ENCODE peak calls at places on chromosomes 6 and 20, in ten cellular contexts. One of them, this sample, is unnamed.
A peak's percentile ranks its signal among the peaks of the same experiment; 100 is the strongest.

GRCh38 chr6:53302678-53303360 is 45.9 kb downstream of the ELOVL5 start:
- DNase-seq in osteocyte: no peak
- DNase-seq in fibroblast of lung: peak; percentile 97
- DNase-seq in cardiac fibroblast: peak; percentile 92
- DNase-seq in spleen: no peak
- DNase-seq in glutamatergic neuron: no peak
- DNase-seq in activated CD8-positive, alpha-beta T cell treated with anti-CD3 and anti-CD28 coated beads for 36 hours: no peak
- DNase-seq in IMR-90: peak; percentile 82
- DNase-seq in choroid plexus epithelial cell: peak; percentile 71
- DNase-seq in stomach: no peak
- DNase-seq in this sample: no peak

GRCh38 chr6:158686791-158687381 is 37.0 kb downstream of the SYTL3 start:
- DNase-seq in osteocyte: peak; percentile 59
- DNase-seq in fibroblast of lung: no peak
- DNase-seq in cardiac fibroblast: no peak
- DNase-seq in spleen: peak; percentile 69
- DNase-seq in glutamatergic neuron: no peak
- DNase-seq in activated CD8-positive, alpha-beta T cell treated with anti-CD3 and anti-CD28 coated beads for 36 hours: peak; percentile 49
- DNase-seq in IMR-90: no peak
- DNase-seq in choroid plexus epithelial cell: no peak
- DNase-seq in stomach: no peak
- DNase-seq in this sample: peak; percentile 25

GRCh38 chr20:52473171-52473570 is 281.6 kb upstream of the ZFP64 start:
- DNase-seq in osteocyte: no peak
- DNase-seq in fibroblast of lung: no peak
- DNase-seq in cardiac fibroblast: no peak
- DNase-seq in spleen: no peak
- DNase-seq in glutamatergic neuron: peak; percentile 22
- DNase-seq in activated CD8-positive, alpha-beta T cell treated with anti-CD3 and anti-CD28 coated beads for 36 hours: no peak
- DNase-seq in IMR-90: no peak
- DNase-seq in choroid plexus epithelial cell: no peak
- DNase-seq in stomach: no peak
- DNase-seq in this sample: no peak

GRCh38 chr20:39111359-39112195 is 149.4 kb downstream of the DHX35 start:
- DNase-seq in osteocyte: no peak
- DNase-seq in fibroblast of lung: no peak
- DNase-seq in cardiac fibroblast: no peak
- DNase-seq in spleen: no peak
- DNase-seq in glutamatergic neuron: no peak
- DNase-seq in activated CD8-positive, alpha-beta T cell treated with anti-CD3 and anti-CD28 coated beads for 36 hours: no peak
- DNase-seq in IMR-90: no peak
- DNase-seq in choroid plexus epithelial cell: no peak
- DNase-seq in stomach: no peak
- DNase-seq in this sample: no peak

GRCh38 chr20:2652724-2653510 is 485 bp downstream of the NOP56 start:
- DNase-seq in osteocyte: no peak
- DNase-seq in fibroblast of lung: no peak
- DNase-seq in cardiac fibroblast: no peak
- DNase-seq in spleen: peak; percentile 95
- DNase-seq in glutamatergic neuron: peak; percentile 79
- DNase-seq in activated CD8-positive, alpha-beta T cell treated with anti-CD3 and anti-CD28 coated beads for 36 hours: peak; percentile 52
- DNase-seq in IMR-90: no peak
- DNase-seq in choroid plexus epithelial cell: peak; percentile 13
- DNase-seq in stomach: no peak
- DNase-seq in this sample: no peak

GRCh38 chr6:71444222-71444621 is 155.6 kb downstream of the OGFRL1 start:
- DNase-seq in osteocyte: no peak
- DNase-seq in fibroblast of lung: no peak
- DNase-seq in cardiac fibroblast: peak; percentile 60
- DNase-seq in spleen: no peak
- DNase-seq in glutamatergic neuron: no peak
- DNase-seq in activated CD8-positive, alpha-beta T cell treated with anti-CD3 and anti-CD28 coated beads for 36 hours: no peak
- DNase-seq in IMR-90: no peak
- DNase-seq in choroid plexus epithelial cell: peak; percentile 51
- DNase-seq in stomach: no peak
- DNase-seq in this sample: no peak

GRCh38 chr6:138410048-138410735 is 6.2 kb downstream of the HEBP2 start:
- DNase-seq in osteocyte: no peak
- DNase-seq in fibroblast of lung: peak; percentile 32
- DNase-seq in cardiac fibroblast: peak; percentile 91
- DNase-seq in spleen: no peak
- DNase-seq in glutamatergic neuron: no peak
- DNase-seq in activated CD8-positive, alpha-beta T cell treated with anti-CD3 and anti-CD28 coated beads for 36 hours: no peak
- DNase-seq in IMR-90: peak; percentile 79
- DNase-seq in choroid plexus epithelial cell: peak; percentile 90
- DNase-seq in stomach: no peak
- DNase-seq in this sample: no peak

GRCh38 chr6:40558102-40558501 is 29.1 kb downstream of the LRFN2 start:
- DNase-seq in osteocyte: no peak
- DNase-seq in fibroblast of lung: no peak
- DNase-seq in cardiac fibroblast: no peak
- DNase-seq in spleen: no peak
- DNase-seq in glutamatergic neuron: no peak
- DNase-seq in activated CD8-positive, alpha-beta T cell treated with anti-CD3 and anti-CD28 coated beads for 36 hours: no peak
- DNase-seq in IMR-90: no peak
- DNase-seq in choroid plexus epithelial cell: no peak
- DNase-seq in stomach: no peak
- DNase-seq in this sample: no peak

GRCh38 chr6:34412643-34413214 is 13.1 kb downstream of the RPS10 start:
- DNase-seq in osteocyte: no peak
- DNase-seq in fibroblast of lung: peak; percentile 62
- DNase-seq in cardiac fibroblast: peak; percentile 64
- DNase-seq in spleen: no peak
- DNase-seq in glutamatergic neuron: no peak
- DNase-seq in activated CD8-positive, alpha-beta T cell treated with anti-CD3 and anti-CD28 coated beads for 36 hours: no peak
- DNase-seq in IMR-90: peak; percentile 35
- DNase-seq in choroid plexus epithelial cell: peak; percentile 39
- DNase-seq in stomach: no peak
- DNase-seq in this sample: no peak

GRCh38 chr6:26553739-26554668 is 15.8 kb downstream of the HMGN4 start:
- DNase-seq in osteocyte: peak; percentile 90
- DNase-seq in fibroblast of lung: peak; percentile 91
- DNase-seq in cardiac fibroblast: peak; percentile 97
- DNase-seq in spleen: peak; percentile 80
- DNase-seq in glutamatergic neuron: peak; percentile 73
- DNase-seq in activated CD8-positive, alpha-beta T cell treated with anti-CD3 and anti-CD28 coated beads for 36 hours: peak; percentile 92
- DNase-seq in IMR-90: peak; percentile 92
- DNase-seq in choroid plexus epithelial cell: peak; percentile 96
- DNase-seq in stomach: peak; percentile 84
- DNase-seq in this sample: peak; percentile 79

GRCh38 chr6:139973602-139974373 is 599.3 kb upstream of the CITED2 start:
- DNase-seq in osteocyte: no peak
- DNase-seq in fibroblast of lung: peak; percentile 96
- DNase-seq in cardiac fibroblast: peak; percentile 84
- DNase-seq in spleen: no peak
- DNase-seq in glutamatergic neuron: no peak
- DNase-seq in activated CD8-positive, alpha-beta T cell treated with anti-CD3 and anti-CD28 coated beads for 36 hours: no peak
- DNase-seq in IMR-90: peak; percentile 92
- DNase-seq in choroid plexus epithelial cell: peak; percentile 97
- DNase-seq in stomach: no peak
- DNase-seq in this sample: no peak

GRCh38 chr6:105072799-105073199 is 107.0 kb downstream of the POPDC3 start:
- DNase-seq in osteocyte: no peak
- DNase-seq in fibroblast of lung: peak; percentile 24
- DNase-seq in cardiac fibroblast: peak; percentile 71
- DNase-seq in spleen: no peak
- DNase-seq in glutamatergic neuron: no peak
- DNase-seq in activated CD8-positive, alpha-beta T cell treated with anti-CD3 and anti-CD28 coated beads for 36 hours: peak; percentile 5
- DNase-seq in IMR-90: peak; percentile 38
- DNase-seq in choroid plexus epithelial cell: peak; percentile 67
- DNase-seq in stomach: no peak
- DNase-seq in this sample: no peak

GRCh38 chr6:89148016-89148750 is 2.3 kb downstream of the PM20D2 start:
- DNase-seq in osteocyte: no peak
- DNase-seq in fibroblast of lung: peak; percentile 6
- DNase-seq in cardiac fibroblast: peak; percentile 5
- DNase-seq in spleen: no peak
- DNase-seq in glutamatergic neuron: no peak
- DNase-seq in activated CD8-positive, alpha-beta T cell treated with anti-CD3 and anti-CD28 coated beads for 36 hours: peak; percentile 67
- DNase-seq in IMR-90: peak; percentile 30
- DNase-seq in choroid plexus epithelial cell: no peak
- DNase-seq in stomach: no peak
- DNase-seq in this sample: no peak

GRCh38 chr6:42281016-42281533 is 63.4 kb upstream of the MRPS10 start:
- DNase-seq in osteocyte: no peak
- DNase-seq in fibroblast of lung: no peak
- DNase-seq in cardiac fibroblast: no peak
- DNase-seq in spleen: no peak
- DNase-seq in glutamatergic neuron: no peak
- DNase-seq in activated CD8-positive, alpha-beta T cell treated with anti-CD3 and anti-CD28 coated beads for 36 hours: no peak
- DNase-seq in IMR-90: no peak
- DNase-seq in choroid plexus epithelial cell: no peak
- DNase-seq in stomach: no peak
- DNase-seq in this sample: no peak

GRCh38 chr6:20559924-20560551 is 25.8 kb downstream of the CDKAL1 start:
- DNase-seq in osteocyte: no peak
- DNase-seq in fibroblast of lung: no peak
- DNase-seq in cardiac fibroblast: peak; percentile 26
- DNase-seq in spleen: no peak
- DNase-seq in glutamatergic neuron: no peak
- DNase-seq in activated CD8-positive, alpha-beta T cell treated with anti-CD3 and anti-CD28 coated beads for 36 hours: no peak
- DNase-seq in IMR-90: no peak
- DNase-seq in choroid plexus epithelial cell: peak; percentile 46
- DNase-seq in stomach: no peak
- DNase-seq in this sample: no peak

DNA sequence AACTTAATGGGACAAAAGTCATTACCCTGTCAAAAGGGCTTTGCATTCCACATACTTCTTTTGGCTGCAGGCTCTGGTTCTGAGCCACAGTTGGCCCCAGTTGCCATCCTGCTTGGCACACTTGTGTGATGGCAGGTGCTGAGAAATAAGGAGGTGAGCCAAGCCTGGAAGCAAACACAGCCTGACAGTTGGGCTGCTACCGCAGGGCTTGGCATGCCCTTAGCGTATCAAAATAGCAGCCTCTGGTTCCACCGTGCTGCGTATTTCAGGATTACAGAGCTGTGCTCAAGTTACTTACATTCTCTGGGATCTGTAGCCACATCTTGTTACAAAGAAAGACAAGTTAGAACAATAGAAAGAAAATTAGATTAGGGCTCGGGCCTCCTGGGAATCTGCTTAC is 11.1 kb downstream of the MTHFD1L start:
- DNase-seq in osteocyte: no peak
- DNase-seq in fibroblast of lung: peak; percentile 68
- DNase-seq in cardiac fibroblast: no peak
- DNase-seq in spleen: no peak
- DNase-seq in glutamatergic neuron: no peak
- DNase-seq in activated CD8-positive, alpha-beta T cell treated with anti-CD3 and anti-CD28 coated beads for 36 hours: no peak
- DNase-seq in IMR-90: peak; percentile 37
- DNase-seq in choroid plexus epithelial cell: peak; percentile 34
- DNase-seq in stomach: peak; percentile 85
- DNase-seq in this sample: no peak
- TF ChIP-seq CTCF in osteocyte: no peak
- TF ChIP-seq CTCF in fibroblast of lung: peak; percentile 25
- TF ChIP-seq CTCF in cardiac fibroblast: no peak
- TF ChIP-seq CTCF in spleen: no peak
- TF ChIP-seq CTCF in glutamatergic neuron: no peak
- TF ChIP-seq CTCF in activated CD8-positive, alpha-beta T cell treated with anti-CD3 and anti-CD28 coated beads for 36 hours: no peak
- TF ChIP-seq CTCF in IMR-90: no peak
- TF ChIP-seq CTCF in choroid plexus epithelial cell: peak; percentile 7
- TF ChIP-seq CTCF in stomach: no peak
- TF ChIP-seq CTCF in this sample: no peak

GRCh38 chr20:46706242-46706641 is 3.2 kb upstream of the SLC2A10 start:
- DNase-seq in osteocyte: no peak
- DNase-seq in fibroblast of lung: no peak
- DNase-seq in cardiac fibroblast: no peak
- DNase-seq in spleen: no peak
- DNase-seq in glutamatergic neuron: no peak
- DNase-seq in activated CD8-positive, alpha-beta T cell treated with anti-CD3 and anti-CD28 coated beads for 36 hours: no peak
- DNase-seq in IMR-90: no peak
- DNase-seq in choroid plexus epithelial cell: no peak
- DNase-seq in stomach: no peak
- DNase-seq in this sample: no peak
- TF ChIP-seq CTCF in osteocyte: no peak
- TF ChIP-seq CTCF in fibroblast of lung: no peak
- TF ChIP-seq CTCF in cardiac fibroblast: no peak
- TF ChIP-seq CTCF in spleen: no peak
- TF ChIP-seq CTCF in glutamatergic neuron: no peak
- TF ChIP-seq CTCF in activated CD8-positive, alpha-beta T cell treated with anti-CD3 and anti-CD28 coated beads for 36 hours: no peak
- TF ChIP-seq CTCF in IMR-90: no peak
- TF ChIP-seq CTCF in choroid plexus epithelial cell: no peak
- TF ChIP-seq CTCF in stomach: no peak
- TF ChIP-seq CTCF in this sample: no peak

GRCh38 chr6:144714031-144714732 is 429.0 kb downstream of the UTRN start:
- DNase-seq in osteocyte: no peak
- DNase-seq in fibroblast of lung: no peak
- DNase-seq in cardiac fibroblast: no peak
- DNase-seq in spleen: no peak
- DNase-seq in glutamatergic neuron: no peak
- DNase-seq in activated CD8-positive, alpha-beta T cell treated with anti-CD3 and anti-CD28 coated beads for 36 hours: no peak
- DNase-seq in IMR-90: no peak
- DNase-seq in choroid plexus epithelial cell: no peak
- DNase-seq in stomach: no peak
- DNase-seq in this sample: no peak

GRCh38 chr6:144721232-144721631 is 436.1 kb downstream of the UTRN start:
- DNase-seq in osteocyte: no peak
- DNase-seq in fibroblast of lung: no peak
- DNase-seq in cardiac fibroblast: no peak
- DNase-seq in spleen: no peak
- DNase-seq in glutamatergic neuron: no peak
- DNase-seq in activated CD8-positive, alpha-beta T cell treated with anti-CD3 and anti-CD28 coated beads for 36 hours: no peak
- DNase-seq in IMR-90: no peak
- DNase-seq in choroid plexus epithelial cell: no peak
- DNase-seq in stomach: no peak
- DNase-seq in this sample: no peak

GRCh38 chr6:144722214-144722737 is 437.1 kb downstream of the UTRN start:
- DNase-seq in osteocyte: no peak
- DNase-seq in fibroblast of lung: peak; percentile 67
- DNase-seq in cardiac fibroblast: peak; percentile 22
- DNase-seq in spleen: no peak
- DNase-seq in glutamatergic neuron: no peak
- DNase-seq in activated CD8-positive, alpha-beta T cell treated with anti-CD3 and anti-CD28 coated beads for 36 hours: no peak
- DNase-seq in IMR-90: peak; percentile 12
- DNase-seq in choroid plexus epithelial cell: no peak
- DNase-seq in stomach: no peak
- DNase-seq in this sample: no peak

GRCh38 chr6:144715344-144715743 is 430.2 kb downstream of the UTRN start:
- DNase-seq in osteocyte: no peak
- DNase-seq in fibroblast of lung: no peak
- DNase-seq in cardiac fibroblast: no peak
- DNase-seq in spleen: no peak
- DNase-seq in glutamatergic neuron: no peak
- DNase-seq in activated CD8-positive, alpha-beta T cell treated with anti-CD3 and anti-CD28 coated beads for 36 hours: peak; percentile 16
- DNase-seq in IMR-90: no peak
- DNase-seq in choroid plexus epithelial cell: no peak
- DNase-seq in stomach: no peak
- DNase-seq in this sample: no peak

GRCh38 chr6:144718431-144718830 is 433.3 kb downstream of the UTRN start:
- DNase-seq in osteocyte: no peak
- DNase-seq in fibroblast of lung: peak; percentile 63
- DNase-seq in cardiac fibroblast: peak; percentile 69
- DNase-seq in spleen: no peak
- DNase-seq in glutamatergic neuron: no peak
- DNase-seq in activated CD8-positive, alpha-beta T cell treated with anti-CD3 and anti-CD28 coated beads for 36 hours: no peak
- DNase-seq in IMR-90: peak; percentile 55
- DNase-seq in choroid plexus epithelial cell: peak; percentile 18
- DNase-seq in stomach: no peak
- DNase-seq in this sample: no peak
- TF ChIP-seq CTCF in osteocyte: no peak
- TF ChIP-seq CTCF in fibroblast of lung: no peak
- TF ChIP-seq CTCF in cardiac fibroblast: no peak
- TF ChIP-seq CTCF in spleen: no peak
- TF ChIP-seq CTCF in glutamatergic neuron: no peak
- TF ChIP-seq CTCF in activated CD8-positive, alpha-beta T cell treated with anti-CD3 and anti-CD28 coated beads for 36 hours: no peak
- TF ChIP-seq CTCF in IMR-90: no peak
- TF ChIP-seq CTCF in choroid plexus epithelial cell: no peak
- TF ChIP-seq CTCF in stomach: no peak
- TF ChIP-seq CTCF in this sample: no peak

GRCh38 chr20:41978875-41979274 is 360.7 kb upstream of the CHD6 start:
- DNase-seq in osteocyte: peak; percentile 27
- DNase-seq in fibroblast of lung: no peak
- DNase-seq in cardiac fibroblast: no peak
- DNase-seq in spleen: no peak
- DNase-seq in glutamatergic neuron: no peak
- DNase-seq in activated CD8-positive, alpha-beta T cell treated with anti-CD3 and anti-CD28 coated beads for 36 hours: no peak
- DNase-seq in IMR-90: no peak
- DNase-seq in choroid plexus epithelial cell: no peak
- DNase-seq in stomach: no peak
- DNase-seq in this sample: no peak
- TF ChIP-seq CTCF in osteocyte: no peak
- TF ChIP-seq CTCF in fibroblast of lung: no peak
- TF ChIP-seq CTCF in cardiac fibroblast: no peak
- TF ChIP-seq CTCF in spleen: no peak
- TF ChIP-seq CTCF in glutamatergic neuron: no peak
- TF ChIP-seq CTCF in activated CD8-positive, alpha-beta T cell treated with anti-CD3 and anti-CD28 coated beads for 36 hours: no peak
- TF ChIP-seq CTCF in IMR-90: no peak
- TF ChIP-seq CTCF in choroid plexus epithelial cell: no peak
- TF ChIP-seq CTCF in stomach: no peak
- TF ChIP-seq CTCF in this sample: no peak

This sample was measured in type B pancreatic cell.